ENCODE peak calls at places on chromosomes 7 and 10, in six cellular contexts. S is IMR-90, L is H9, P is H1, D is mesenchymal stem cell, H is trophoblast cell. U is an unnamed sample.

GRCh38 chr7:20217193-20217948 is at the start of gene MACC1:
- DNase-seq in S (no peak), L (peak; percentile 90), P (peak; percentile 64), D (no peak), H (peak; percentile 85), U (peak; percentile 23)

GRCh38 chr10:8050561-8051108 is 3.9 kb upstream of the GATA3 start:
- DNase-seq in S (peak; percentile 18), L (no peak), P (no peak), D (peak; percentile 46), H (peak; percentile 77), U (peak; percentile 67)

GRCh38 chr7:47345754-47346377 is 236.0 kb downstream of the TNS3 start:
- DNase-seq in S (no peak), L (no peak), P (no peak), D (no peak), H (no peak), U (no peak)

GRCh38 chr10:110865184-110865803 is 6.4 kb upstream of the PDCD4 start:
- DNase-seq in S (peak; percentile 27), L (no peak), P (no peak), D (no peak), H (no peak), U (peak; percentile 18)

GRCh38 chr10:95408931-95409873 is 118.4 kb upstream of the PDLIM1 start:
- DNase-seq in S (no peak), L (no peak), P (no peak), D (no peak), H (peak; percentile 12), U (no peak)

GRCh38 chr7:136997735-136998134 is 129.3 kb downstream of the CHRM2 start:
- DNase-seq in S (peak; percentile 46), L (no peak), P (no peak), D (peak; percentile 33), H (no peak), U (no peak)

GRCh38 chr7:70481717-70482116 is 650.2 kb upstream of the GALNT17 start:
- DNase-seq in S (no peak), L (no peak), P (no peak), D (no peak), H (no peak), U (no peak)

GRCh38 chr7:81594767-81595166 is 175.1 kb downstream of the HGF start:
- DNase-seq in S (peak; percentile 40), L (no peak), P (no peak), D (no peak), H (no peak), U (no peak)

GRCh38 chr7:39295791-39296190 is 270.4 kb upstream of the YAE1 start:
- DNase-seq in S (no peak), L (no peak), P (no peak), D (no peak), H (no peak), U (no peak)

GRCh38 chr10:30155401-30155800 is 96.0 kb upstream of the JCAD start:
- DNase-seq in S (peak; percentile 16), L (no peak), P (no peak), D (no peak), H (no peak), U (no peak)

GRCh38 chr10:34319197-34319846 is 495.8 kb downstream of the PARD3 start:
- DNase-seq in S (peak; percentile 97), L (no peak), P (no peak), D (peak; percentile 95), H (peak; percentile 82), U (no peak)

GRCh38 chr10:132346806-132347205 is 14.8 kb downstream of the LRRC27 start:
- DNase-seq in S (no peak), L (no peak), P (no peak), D (no peak), H (no peak), U (no peak)

GRCh38 chr10:32153252-32153651 is 97.0 kb upstream of the KIF5B start:
- DNase-seq in S (no peak), L (no peak), P (no peak), D (no peak), H (no peak), U (no peak)

GRCh38 chr10:32151876-32152275 is 95.7 kb upstream of the KIF5B start:
- DNase-seq in S (peak; percentile 29), L (no peak), P (no peak), D (no peak), H (no peak), U (no peak)

GRCh38 chr10:32153931-32154330 is 97.7 kb upstream of the KIF5B start:
- DNase-seq in S (no peak), L (no peak), P (no peak), D (no peak), H (no peak), U (no peak)

GRCh38 chr10:32156031-32156495 is 99.8 kb upstream of the KIF5B start:
- DNase-seq in S (no peak), L (no peak), P (no peak), D (no peak), H (peak; percentile 29), U (no peak)

DNA sequence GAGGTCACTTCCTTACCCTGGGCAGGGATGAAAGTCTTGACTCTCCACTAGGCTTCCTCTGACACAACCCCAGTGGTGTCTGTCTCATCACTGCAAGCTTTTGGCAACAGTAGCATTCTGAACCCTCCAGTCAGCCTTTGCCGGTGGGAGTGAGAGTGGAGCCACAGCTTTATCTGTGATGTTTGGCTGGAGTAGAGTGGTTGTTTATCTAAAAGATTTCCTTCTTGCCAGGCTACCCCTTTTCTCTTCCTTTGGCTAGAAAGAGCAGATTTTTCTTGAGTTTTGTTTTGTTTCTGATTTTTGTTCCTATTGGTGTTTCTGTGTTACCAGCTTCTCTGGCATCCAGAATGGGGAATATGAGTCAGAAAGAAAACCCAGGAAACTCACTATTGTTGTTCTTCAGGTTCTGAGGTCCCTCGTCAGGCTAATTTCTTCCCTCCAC is 98.9 kb upstream of the KIF5B start:
- DNase-seq in S (peak; percentile 63), L (no peak), P (no peak), D (peak; percentile 56), H (no peak), U (no peak)
- H3K18ac ChIP-seq in S (no peak overlapping the region), L (no peak overlapping the region), P (no peak overlapping the region), D (no peak overlapping the region), H (no peak overlapping the region), U (no peak overlapping the region)

GRCh38 chr10:75967491-75967890 is 536.1 kb downstream of the LRMDA start:
- DNase-seq in S (no peak), L (peak; percentile 61), P (peak; percentile 55), D (no peak), H (no peak), U (peak; percentile 5)
- H2AFZ ChIP-seq in S (no peak overlapping the region), L (no peak overlapping the region), P (peak overlapping the region; percentile 67), D (no peak overlapping the region), H (no peak overlapping the region), U (peak overlapping the region; percentile 62)

DNA sequence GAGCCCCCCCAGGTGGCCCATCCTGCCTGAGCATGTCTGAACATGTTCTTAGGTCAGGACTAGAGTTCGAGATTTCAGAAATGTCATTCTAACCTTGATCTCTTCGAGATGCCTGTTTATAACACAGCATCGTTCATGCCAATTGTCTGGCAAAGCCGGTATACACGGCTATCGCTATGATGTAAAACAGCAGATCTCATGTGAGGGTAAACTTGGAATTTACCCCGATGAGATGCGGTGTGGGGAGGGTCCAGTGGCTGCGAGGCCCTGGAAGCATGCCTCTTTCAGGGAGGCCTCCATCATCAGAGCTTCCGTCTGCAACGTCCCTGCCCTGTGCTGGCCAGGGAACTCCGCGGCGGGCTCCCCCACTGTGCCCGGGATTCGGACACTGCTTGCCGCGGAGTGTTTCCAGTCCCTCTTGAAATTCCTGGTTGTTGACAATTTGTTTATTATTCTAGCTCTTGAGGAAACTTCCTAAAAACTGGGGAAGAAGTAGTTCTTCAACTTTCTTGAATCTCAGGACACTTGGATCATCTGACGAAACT is 168.6 kb upstream of the RHEB start:
- DNase-seq in S (no peak), L (no peak), P (no peak), D (no peak), H (no peak), U (no peak)
- H2BK5ac ChIP-seq in S (peak overlapping the region; percentile 98), L (no peak overlapping the region), P (peak overlapping the region; percentile 50), D (peak overlapping the region; percentile 92), H (peak overlapping the region; percentile 74), U (no peak overlapping the region)

GRCh38 chr10:63503395-63503794 is 17.8 kb upstream of the REEP3 start:
- DNase-seq in S (no peak), L (no peak), P (no peak), D (no peak), H (peak; percentile 36), U (no peak)

GRCh38 chr10:63502832-63503231 is 18.4 kb upstream of the REEP3 start:
- DNase-seq in S (no peak), L (no peak), P (no peak), D (no peak), H (no peak), U (no peak)

GRCh38 chr10:63505562-63505961 is 15.6 kb upstream of the REEP3 start:
- DNase-seq in S (no peak), L (no peak), P (no peak), D (no peak), H (no peak), U (no peak)

GRCh38 chr10:63506554-63506953 is 14.6 kb upstream of the REEP3 start:
- DNase-seq in S (no peak), L (no peak), P (no peak), D (no peak), H (no peak), U (no peak)

GRCh38 chr10:63504145-63504881 is 16.9 kb upstream of the REEP3 start:
- DNase-seq in S (no peak), L (no peak), P (no peak), D (no peak), H (peak; percentile 83), U (no peak)
- H3K18ac ChIP-seq in S (no peak overlapping the region), L (peak overlapping the region; percentile 46), P (peak overlapping the region; percentile 53), D (no peak overlapping the region), H (no peak overlapping the region), U (no peak overlapping the region)

DNA sequence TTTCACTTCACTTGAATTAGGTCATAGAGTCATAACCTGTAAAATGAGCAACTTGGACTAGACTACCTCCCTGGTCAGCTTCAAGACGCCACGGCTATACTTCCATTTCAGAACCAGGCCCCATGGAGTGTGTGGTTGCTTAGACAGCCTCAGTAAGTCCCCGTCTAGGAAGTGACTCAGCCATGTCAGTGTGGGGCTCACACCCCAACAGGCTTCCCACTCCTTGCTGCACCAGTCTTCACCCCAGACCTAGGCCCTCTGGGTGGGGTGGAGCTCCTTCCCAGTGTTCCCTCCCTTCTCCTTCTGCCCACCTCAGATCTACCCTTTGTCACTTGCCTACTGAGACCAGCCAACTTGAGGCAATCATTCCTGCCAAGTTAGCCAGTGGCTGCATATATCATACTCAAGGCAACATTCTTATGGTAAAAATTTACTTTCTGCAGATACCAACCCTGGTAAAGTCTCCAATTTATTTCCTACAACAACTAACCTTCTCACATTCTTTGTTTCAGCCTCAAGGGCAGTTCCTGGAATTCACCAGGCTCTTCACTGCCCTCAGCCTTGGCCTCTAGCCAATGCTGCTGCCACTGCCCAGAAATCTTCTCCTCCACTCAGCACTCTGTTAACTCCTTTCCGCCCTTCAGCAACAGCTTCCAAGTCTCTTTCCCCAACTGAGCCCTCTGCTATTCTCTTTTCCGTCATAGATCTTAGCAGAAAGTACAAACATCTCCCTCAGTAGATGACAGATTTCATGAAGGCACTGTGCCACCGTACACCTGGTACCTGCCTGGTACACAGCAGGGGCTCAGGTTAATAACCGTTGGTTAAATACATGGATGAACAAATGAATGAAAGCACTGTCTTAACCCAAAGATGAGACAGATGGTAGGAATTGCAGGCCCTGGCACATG is 31.3 kb upstream of the ZNRF2 start:
- DNase-seq in S (no peak), L (no peak), P (no peak), D (no peak), H (no peak), U (no peak)
- H2AFZ ChIP-seq in S (no peak overlapping the region), L (no peak overlapping the region), P (no peak overlapping the region), D (no peak overlapping the region), H (peak overlapping the region; percentile 46), U (no peak overlapping the region)

GRCh38 chr10:16470747-16471146 is 33.9 kb downstream of the PTER start:
- DNase-seq in S (no peak), L (no peak), P (no peak), D (no peak), H (no peak), U (no peak)

GRCh38 chr10:16466001-16466400 is 29.2 kb downstream of the PTER start:
- DNase-seq in S (no peak), L (no peak), P (no peak), D (no peak), H (no peak), U (no peak)
- H2BK5ac ChIP-seq in S (no peak overlapping the region), L (no peak overlapping the region), P (no peak overlapping the region), D (no peak overlapping the region), H (no peak overlapping the region), U (no peak overlapping the region)

U was measured in neuronal stem cell.